ENCODE peak calls at places on chromosome 7, in seven cellular contexts. One of them, this sample, is unnamed.
A peak's percentile ranks its signal among the peaks of the same experiment; 100 is the strongest.

GRCh38 chr7:27152816-27153486 is 568 bp upstream of the HOXA3 start:
- DNase-seq in IMR-90: no peak
- DNase-seq in stomach: peak; percentile 5
- DNase-seq in OCI-LY7: no peak
- DNase-seq in CD4-positive, alpha-beta memory T cell: no peak
- DNase-seq in neural progenitor cell: no peak
- DNase-seq in effector memory CD4-positive, alpha-beta T cell: no peak
- DNase-seq in this sample: peak; percentile 48

GRCh38 chr7:28755255-28755654 is 202.9 kb downstream of the TRIL start:
- DNase-seq in stomach: no peak
- DNase-seq in OCI-LY7: no peak
- DNase-seq in IMR-90: peak; percentile 63
- DNase-seq in CD4-positive, alpha-beta memory T cell: no peak
- DNase-seq in neural progenitor cell: no peak
- DNase-seq in effector memory CD4-positive, alpha-beta T cell: no peak
- DNase-seq in this sample: no peak

GRCh38 chr7:157377436-157378124 is 40.8 kb downstream of the DNAJB6 start:
- DNase-seq in OCI-LY7: no peak
- DNase-seq in effector memory CD4-positive, alpha-beta T cell: no peak
- DNase-seq in neural progenitor cell: no peak
- DNase-seq in IMR-90: no peak
- DNase-seq in stomach: no peak
- DNase-seq in CD4-positive, alpha-beta memory T cell: no peak
- DNase-seq in this sample: no peak

GRCh38 chr7:125670926-125671572 is 741.4 kb upstream of the POT1 start:
- DNase-seq in OCI-LY7: peak; percentile 1
- DNase-seq in stomach: no peak
- DNase-seq in CD4-positive, alpha-beta memory T cell: no peak
- DNase-seq in effector memory CD4-positive, alpha-beta T cell: no peak
- DNase-seq in IMR-90: no peak
- DNase-seq in neural progenitor cell: peak; percentile 50
- DNase-seq in this sample: no peak

GRCh38 chr7:27435461-27435860 is 192.9 kb downstream of the EVX1 start:
- DNase-seq in CD4-positive, alpha-beta memory T cell: no peak
- DNase-seq in stomach: no peak
- DNase-seq in effector memory CD4-positive, alpha-beta T cell: no peak
- DNase-seq in OCI-LY7: no peak
- DNase-seq in IMR-90: peak; percentile 67
- DNase-seq in neural progenitor cell: no peak
- DNase-seq in this sample: no peak

GRCh38 chr7:50920031-50920635 is 137.4 kb upstream of the GRB10 start:
- DNase-seq in stomach: no peak
- DNase-seq in OCI-LY7: no peak
- DNase-seq in effector memory CD4-positive, alpha-beta T cell: no peak
- DNase-seq in IMR-90: no peak
- DNase-seq in CD4-positive, alpha-beta memory T cell: no peak
- DNase-seq in neural progenitor cell: no peak
- DNase-seq in this sample: no peak

GRCh38 chr7:141461924-141462323 is 89.3 kb upstream of the AGK start:
- DNase-seq in neural progenitor cell: no peak
- DNase-seq in OCI-LY7: no peak
- DNase-seq in stomach: no peak
- DNase-seq in CD4-positive, alpha-beta memory T cell: no peak
- DNase-seq in IMR-90: no peak
- DNase-seq in effector memory CD4-positive, alpha-beta T cell: no peak
- DNase-seq in this sample: no peak

GRCh38 chr7:24982917-24983316 is 2.9 kb upstream of the OSBPL3 start:
- DNase-seq in IMR-90: no peak
- DNase-seq in neural progenitor cell: peak; percentile 21
- DNase-seq in OCI-LY7: no peak
- DNase-seq in effector memory CD4-positive, alpha-beta T cell: no peak
- DNase-seq in CD4-positive, alpha-beta memory T cell: no peak
- DNase-seq in stomach: no peak
- DNase-seq in this sample: peak; percentile 60

GRCh38 chr7:7321681-7322080 is 139.3 kb downstream of the C1GALT1 start:
- DNase-seq in neural progenitor cell: no peak
- DNase-seq in IMR-90: no peak
- DNase-seq in stomach: peak; percentile 34
- DNase-seq in effector memory CD4-positive, alpha-beta T cell: no peak
- DNase-seq in OCI-LY7: peak; percentile 76
- DNase-seq in CD4-positive, alpha-beta memory T cell: no peak
- DNase-seq in this sample: no peak

GRCh38 chr7:93148135-93148534 is at the start of gene SAMD9L:
- DNase-seq in CD4-positive, alpha-beta memory T cell: no peak
- DNase-seq in stomach: no peak
- DNase-seq in neural progenitor cell: no peak
- DNase-seq in effector memory CD4-positive, alpha-beta T cell: no peak
- DNase-seq in IMR-90: peak; percentile 28
- DNase-seq in OCI-LY7: peak; percentile 54
- DNase-seq in this sample: no peak

GRCh38 chr7:24703296-24703695 is 54.0 kb downstream of the GSDME start:
- DNase-seq in neural progenitor cell: no peak
- DNase-seq in CD4-positive, alpha-beta memory T cell: no peak
- DNase-seq in OCI-LY7: no peak
- DNase-seq in effector memory CD4-positive, alpha-beta T cell: no peak
- DNase-seq in stomach: no peak
- DNase-seq in IMR-90: no peak
- DNase-seq in this sample: no peak

GRCh38 chr7:12423355-12423994 is 19.8 kb upstream of the VWDE start:
- DNase-seq in IMR-90: peak; percentile 58
- DNase-seq in effector memory CD4-positive, alpha-beta T cell: no peak
- DNase-seq in OCI-LY7: no peak
- DNase-seq in CD4-positive, alpha-beta memory T cell: no peak
- DNase-seq in neural progenitor cell: no peak
- DNase-seq in stomach: no peak
- DNase-seq in this sample: no peak

GRCh38 chr7:12570529-12571461 is at the start of gene SCIN:
- DNase-seq in CD4-positive, alpha-beta memory T cell: peak; percentile 11
- DNase-seq in stomach: peak; percentile 56
- DNase-seq in IMR-90: no peak
- DNase-seq in neural progenitor cell: peak; percentile 61
- DNase-seq in effector memory CD4-positive, alpha-beta T cell: peak; percentile 2
- DNase-seq in OCI-LY7: no peak
- DNase-seq in this sample: peak; percentile 83

GRCh38 chr7:126658684-126659083 is 594.1 kb downstream of the GRM8 start:
- DNase-seq in OCI-LY7: no peak
- DNase-seq in stomach: no peak
- DNase-seq in effector memory CD4-positive, alpha-beta T cell: no peak
- DNase-seq in CD4-positive, alpha-beta memory T cell: no peak
- DNase-seq in IMR-90: no peak
- DNase-seq in neural progenitor cell: peak; percentile 2
- DNase-seq in this sample: no peak

GRCh38 chr7:75716992-75717626 is 21.6 kb downstream of the HIP1 start:
- DNase-seq in CD4-positive, alpha-beta memory T cell: no peak
- DNase-seq in OCI-LY7: no peak
- DNase-seq in effector memory CD4-positive, alpha-beta T cell: no peak
- DNase-seq in IMR-90: peak; percentile 83
- DNase-seq in neural progenitor cell: no peak
- DNase-seq in stomach: no peak
- DNase-seq in this sample: no peak

GRCh38 chr7:132349085-132349484 is 227.2 kb downstream of the PLXNA4 start:
- DNase-seq in stomach: no peak
- DNase-seq in OCI-LY7: no peak
- DNase-seq in CD4-positive, alpha-beta memory T cell: no peak
- DNase-seq in IMR-90: no peak
- DNase-seq in neural progenitor cell: no peak
- DNase-seq in effector memory CD4-positive, alpha-beta T cell: no peak
- DNase-seq in this sample: no peak

GRCh38 chr7:82105463-82105862 is 335.6 kb upstream of the HGF start:
- DNase-seq in IMR-90: peak; percentile 91
- DNase-seq in stomach: no peak
- DNase-seq in OCI-LY7: no peak
- DNase-seq in neural progenitor cell: no peak
- DNase-seq in CD4-positive, alpha-beta memory T cell: no peak
- DNase-seq in effector memory CD4-positive, alpha-beta T cell: no peak
- DNase-seq in this sample: no peak

GRCh38 chr7:142516038-142516501 is 233.2 kb upstream of the PRSS1 start:
- DNase-seq in stomach: no peak
- DNase-seq in effector memory CD4-positive, alpha-beta T cell: no peak
- DNase-seq in IMR-90: peak; percentile 72
- DNase-seq in CD4-positive, alpha-beta memory T cell: peak; percentile 33
- DNase-seq in OCI-LY7: peak; percentile 67
- DNase-seq in neural progenitor cell: peak; percentile 70
- DNase-seq in this sample: peak; percentile 73

DNA sequence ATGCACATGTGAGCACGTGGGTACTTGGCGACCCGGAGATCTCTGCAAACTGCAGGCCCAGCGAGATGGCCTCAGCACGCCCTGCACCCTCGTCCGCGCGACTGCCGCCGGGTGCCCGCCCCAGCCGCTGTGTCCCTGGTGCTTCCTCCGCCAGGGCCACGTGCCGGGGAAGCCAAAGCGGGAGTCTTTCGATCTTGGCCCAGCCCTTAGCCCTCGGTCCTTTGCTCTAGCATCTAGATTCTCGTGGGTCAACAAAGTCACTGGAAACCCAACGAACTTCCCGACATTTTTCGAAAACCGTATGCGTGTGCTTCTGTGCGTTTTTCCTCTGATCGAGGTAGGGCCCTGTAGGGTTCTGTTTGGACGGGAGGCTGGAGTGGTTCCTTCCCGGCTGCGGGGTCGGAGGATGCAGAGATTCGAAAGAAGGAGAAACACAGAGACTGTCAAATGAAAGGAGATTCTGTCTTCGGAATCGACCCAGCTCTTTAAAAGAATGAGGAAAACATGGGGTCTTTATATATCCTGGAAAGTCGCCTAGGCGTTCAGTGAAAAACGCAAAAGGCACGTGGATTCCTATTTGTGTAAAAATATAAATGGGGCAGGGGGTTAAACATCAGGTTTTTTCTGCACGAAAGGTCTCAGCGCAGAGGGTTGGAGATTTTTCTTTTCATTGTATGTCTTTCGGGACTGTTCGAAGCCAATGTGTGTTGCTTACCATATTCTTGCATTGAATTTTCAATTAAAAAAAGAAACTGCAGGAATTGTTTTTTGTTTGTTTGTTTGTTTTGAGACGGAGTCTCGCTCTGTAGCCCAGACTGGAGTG is 169.5 kb downstream of the UBE2H start:
- DNase-seq in neural progenitor cell: peak; percentile 44
- DNase-seq in IMR-90: no peak
- DNase-seq in CD4-positive, alpha-beta memory T cell: no peak
- DNase-seq in OCI-LY7: no peak
- DNase-seq in effector memory CD4-positive, alpha-beta T cell: no peak
- DNase-seq in stomach: no peak
- DNase-seq in this sample: peak; percentile 78
- H3K4me1 ChIP-seq in neural progenitor cell: peaks cover 45% of the 10 kb centered on the region
- H3K4me1 ChIP-seq in IMR-90: peaks cover 2% of the 10 kb centered on the region
- H3K4me1 ChIP-seq in CD4-positive, alpha-beta memory T cell: peaks cover 63% of the 10 kb centered on the region
- H3K4me1 ChIP-seq in OCI-LY7: peaks cover 24% of the 10 kb centered on the region
- H3K4me1 ChIP-seq in effector memory CD4-positive, alpha-beta T cell: peaks cover 69% of the 10 kb centered on the region
- H3K4me1 ChIP-seq in stomach: peaks cover 71% of the 10 kb centered on the region
- H3K4me1 ChIP-seq in this sample: peaks cover 6% of the 10 kb centered on the region

GRCh38 chr7:42236266-42237161 is 495 bp downstream of the GLI3 start:
- DNase-seq in effector memory CD4-positive, alpha-beta T cell: no peak
- DNase-seq in OCI-LY7: no peak
- DNase-seq in IMR-90: peak; percentile 72
- DNase-seq in neural progenitor cell: peak; percentile 80
- DNase-seq in CD4-positive, alpha-beta memory T cell: no peak
- DNase-seq in stomach: no peak
- DNase-seq in this sample: peak; percentile 85

GRCh38 chr7:42238709-42239395 is 1.8 kb upstream of the GLI3 start:
- DNase-seq in neural progenitor cell: peak; percentile 59
- DNase-seq in stomach: no peak
- DNase-seq in CD4-positive, alpha-beta memory T cell: no peak
- DNase-seq in effector memory CD4-positive, alpha-beta T cell: no peak
- DNase-seq in OCI-LY7: no peak
- DNase-seq in IMR-90: peak; percentile 84
- DNase-seq in this sample: peak; percentile 67

GRCh38 chr7:42237891-42238531 is 1.0 kb upstream of the GLI3 start:
- DNase-seq in IMR-90: peak; percentile 51
- DNase-seq in neural progenitor cell: peak; percentile 88
- DNase-seq in stomach: no peak
- DNase-seq in CD4-positive, alpha-beta memory T cell: no peak
- DNase-seq in OCI-LY7: no peak
- DNase-seq in effector memory CD4-positive, alpha-beta T cell: no peak
- DNase-seq in this sample: peak; percentile 89

GRCh38 chr7:42235734-42236133 is 1.3 kb downstream of the GLI3 start:
- DNase-seq in effector memory CD4-positive, alpha-beta T cell: no peak
- DNase-seq in CD4-positive, alpha-beta memory T cell: no peak
- DNase-seq in stomach: no peak
- DNase-seq in IMR-90: no peak
- DNase-seq in OCI-LY7: no peak
- DNase-seq in neural progenitor cell: peak; percentile 39
- DNase-seq in this sample: peak; percentile 46

GRCh38 chr7:42237162-42237821 is at the start of gene GLI3:
- DNase-seq in OCI-LY7: no peak
- DNase-seq in stomach: peak; percentile 58
- DNase-seq in effector memory CD4-positive, alpha-beta T cell: no peak
- DNase-seq in CD4-positive, alpha-beta memory T cell: no peak
- DNase-seq in IMR-90: peak; percentile 93
- DNase-seq in neural progenitor cell: peak; percentile 96
- DNase-seq in this sample: peak; percentile 95
- H3K27ac ChIP-seq in OCI-LY7: no peak within 1 kb of the TSS
- H3K27ac ChIP-seq in stomach: peak within 1 kb of the TSS; percentile 86
- H3K27ac ChIP-seq in effector memory CD4-positive, alpha-beta T cell: no peak within 1 kb of the TSS
- H3K27ac ChIP-seq in CD4-positive, alpha-beta memory T cell: no peak within 1 kb of the TSS
- H3K27ac ChIP-seq in IMR-90: peak within 1 kb of the TSS; percentile 90
- H3K27ac ChIP-seq in neural progenitor cell: peak within 1 kb of the TSS; percentile 97
- H3K27ac ChIP-seq in this sample: peak within 1 kb of the TSS; percentile 99

GRCh38 chr7:131231381-131232220 is 96.1 kb upstream of the MKLN1 start:
- DNase-seq in IMR-90: peak; percentile 79
- DNase-seq in OCI-LY7: peak; percentile 72
- DNase-seq in CD4-positive, alpha-beta memory T cell: peak; percentile 80
- DNase-seq in neural progenitor cell: no peak
- DNase-seq in effector memory CD4-positive, alpha-beta T cell: peak; percentile 69
- DNase-seq in stomach: peak; percentile 31
- DNase-seq in this sample: no peak
- H3K4me1 ChIP-seq in IMR-90: peaks cover 11% of the 10 kb centered on the region
- H3K4me1 ChIP-seq in OCI-LY7: peaks cover 28% of the 10 kb centered on the region
- H3K4me1 ChIP-seq in CD4-positive, alpha-beta memory T cell: peaks cover 41% of the 10 kb centered on the region
- H3K4me1 ChIP-seq in neural progenitor cell: no peaks in the 10 kb centered on the region
- H3K4me1 ChIP-seq in effector memory CD4-positive, alpha-beta T cell: peaks cover 17% of the 10 kb centered on the region
- H3K4me1 ChIP-seq in stomach: no peaks in the 10 kb centered on the region
- H3K4me1 ChIP-seq in this sample: no peaks in the 10 kb centered on the region

DNA sequence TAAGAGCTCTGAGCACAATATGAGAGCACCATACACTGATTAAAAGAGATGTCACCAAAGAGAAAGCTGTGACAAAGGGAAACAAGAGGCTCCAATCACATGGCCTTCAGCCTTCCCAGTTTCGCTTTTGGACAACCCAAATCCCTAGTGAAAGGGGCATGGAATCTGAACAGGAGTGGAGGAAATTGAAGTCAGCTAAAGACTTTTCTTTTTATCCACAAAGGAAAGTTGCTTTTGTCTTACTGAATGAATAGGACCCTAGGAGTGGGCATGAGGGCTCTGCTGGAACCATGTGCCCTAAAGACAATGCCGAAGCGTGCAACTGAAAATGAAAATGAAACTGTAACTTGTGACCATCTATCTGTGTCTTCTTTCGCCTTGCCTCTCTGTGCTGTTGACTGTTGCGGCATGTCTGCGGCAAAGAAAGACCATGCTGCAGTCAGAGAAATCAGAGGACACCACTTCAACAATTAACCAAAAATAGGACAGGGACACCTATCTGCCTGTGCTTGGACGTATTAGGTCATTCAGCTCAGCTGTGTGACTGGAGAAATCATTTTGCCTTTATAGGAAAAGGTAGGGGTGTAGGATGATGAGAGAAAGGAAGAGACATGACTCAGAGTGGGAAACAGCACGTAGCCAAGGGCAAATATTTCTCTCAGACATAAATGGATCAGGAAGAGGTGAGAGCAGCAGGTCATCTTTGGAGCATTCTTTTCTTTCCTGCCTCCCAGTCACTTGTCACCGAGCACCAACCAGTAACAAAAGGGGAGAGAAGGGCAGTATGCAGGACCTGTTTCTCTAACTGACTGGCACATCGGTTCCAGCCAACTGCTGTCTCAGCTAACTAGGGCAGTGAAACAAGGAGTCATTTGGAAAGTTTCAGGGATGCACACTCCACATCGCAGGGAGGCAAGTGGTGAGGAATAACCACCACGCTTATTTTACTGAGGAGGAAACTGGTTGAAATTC is 12.3 kb downstream of the CAV2 start:
- DNase-seq in IMR-90: peak; percentile 69
- DNase-seq in stomach: no peak
- DNase-seq in CD4-positive, alpha-beta memory T cell: no peak
- DNase-seq in OCI-LY7: peak; percentile 47
- DNase-seq in neural progenitor cell: peak; percentile 54
- DNase-seq in effector memory CD4-positive, alpha-beta T cell: no peak
- DNase-seq in this sample: no peak
- H3K27ac ChIP-seq in IMR-90: peak overlapping the region; percentile 78
- H3K27ac ChIP-seq in stomach: peak overlapping the region; percentile 60
- H3K27ac ChIP-seq in CD4-positive, alpha-beta memory T cell: peak overlapping the region; percentile 38
- H3K27ac ChIP-seq in OCI-LY7: no peak overlapping the region
- H3K27ac ChIP-seq in neural progenitor cell: no peak overlapping the region
- H3K27ac ChIP-seq in effector memory CD4-positive, alpha-beta T cell: peak overlapping the region; percentile 12
- H3K27ac ChIP-seq in this sample: no peak overlapping the region

This sample was measured in endodermal cell.